ENCODE peak calls at places on chromosome 3, in ten cellular contexts. B is naive thymus-derived CD4-positive, alpha-beta T cell; A is cardiac muscle cell; T is upper lobe of right lung; Y is prostate gland; F is brain microvascular endothelial cell; O is substantia nigra; C is CD4-positive, alpha-beta T cell; N is GM23248; V is AG04450. X is an unnamed sample.
A peak's percentile ranks its signal among the peaks of the same experiment; 100 is the strongest.

GRCh38 chr3:16444344-16444743 is 69.2 kb downstream of the RFTN1 start:
- DNase-seq in B (no peak), A (no peak), T (no peak), Y (no peak), F (no peak), O (no peak), C (no peak), N (no peak), V (no peak), X (no peak)

GRCh38 chr3:48702320-48702921 is 14.6 kb downstream of the IP6K2 start:
- DNase-seq in B (no peak), A (no peak), T (no peak), Y (no peak), F (no peak), O (no peak), C (no peak), N (no peak), V (no peak), X (no peak)

GRCh38 chr3:18951333-18951732 is 197.0 kb upstream of the KCNH8 start:
- DNase-seq in B (no peak), A (no peak), T (no peak), Y (no peak), F (no peak), O (no peak), C (no peak), N (no peak), V (no peak), X (no peak)

GRCh38 chr3:31533169-31533870 is 595 bp downstream of the STT3B start:
- DNase-seq in B (peak; percentile 70), A (peak; percentile 60), T (peak; percentile 86), Y (peak; percentile 32), F (peak; percentile 11), O (peak; percentile 52), C (peak; percentile 62), N (peak; percentile 70), V (no peak), X (peak; percentile 78)

GRCh38 chr3:134462236-134463059 is 23.3 kb downstream of the ANAPC13 start:
- DNase-seq in B (no peak), A (no peak), T (no peak), Y (no peak), F (peak; percentile 29), O (no peak), C (no peak), N (peak; percentile 86), V (peak; percentile 61), X (no peak)

GRCh38 chr3:109265300-109265699 is 51.0 kb downstream of the DPPA2 start:
- DNase-seq in B (no peak), A (no peak), T (no peak), Y (no peak), F (peak; percentile 23), O (no peak), C (no peak), N (peak; percentile 2), V (no peak), X (no peak)

GRCh38 chr3:98612996-98613517 is 19.6 kb upstream of the CPOX start:
- DNase-seq in B (no peak), A (no peak), T (peak; percentile 60), Y (no peak), F (no peak), O (peak; percentile 4), C (no peak), N (no peak), V (no peak), X (no peak)

GRCh38 chr3:180383332-180384020 is 218.5 kb upstream of the TTC14 start:
- DNase-seq in B (no peak), A (no peak), T (no peak), Y (no peak), F (no peak), O (no peak), C (no peak), N (peak; percentile 19), V (no peak), X (no peak)

GRCh38 chr3:37953995-37954394 is 36.6 kb upstream of the VILL start:
- DNase-seq in B (no peak), A (no peak), T (no peak), Y (no peak), F (no peak), O (no peak), C (no peak), N (no peak), V (no peak), X (no peak)

GRCh38 chr3:37956353-37957184 is 34.0 kb upstream of the VILL start:
- DNase-seq in B (peak; percentile 28), A (no peak), T (no peak), Y (no peak), F (no peak), O (no peak), C (no peak), N (no peak), V (no peak), X (no peak)

GRCh38 chr3:37955918-37956317 is 34.7 kb upstream of the VILL start:
- DNase-seq in B (no peak), A (no peak), T (no peak), Y (no peak), F (no peak), O (no peak), C (no peak), N (no peak), V (no peak), X (no peak)

GRCh38 chr3:37952564-37952963 is 38.0 kb upstream of the VILL start:
- DNase-seq in B (no peak), A (no peak), T (no peak), Y (no peak), F (no peak), O (no peak), C (no peak), N (no peak), V (no peak), X (no peak)

GRCh38 chr3:37953226-37953625 is 37.4 kb upstream of the VILL start:
- DNase-seq in B (no peak), A (no peak), T (no peak), Y (no peak), F (no peak), O (no peak), C (no peak), N (no peak), V (no peak), X (no peak)
- H3K27ac ChIP-seq in B (no peak overlapping the region), A (no peak overlapping the region), T (peak overlapping the region; percentile 15), Y (no peak overlapping the region), F (no peak overlapping the region), O (no peak overlapping the region), C (no peak overlapping the region), N (no peak overlapping the region), V (no peak overlapping the region), X (no peak overlapping the region)

GRCh38 chr3:157300091-157300490 is 136.6 kb upstream of the PTX3 start:
- DNase-seq in B (no peak), A (no peak), T (no peak), Y (no peak), F (no peak), O (no peak), C (no peak), N (peak; percentile 21), V (no peak), X (no peak)

GRCh38 chr3:157301755-157302154 is 134.9 kb upstream of the PTX3 start:
- DNase-seq in B (no peak), A (no peak), T (no peak), Y (no peak), F (no peak), O (no peak), C (no peak), N (no peak), V (no peak), X (no peak)

GRCh38 chr3:157305392-157305791 is 131.3 kb upstream of the PTX3 start:
- DNase-seq in B (no peak), A (no peak), T (no peak), Y (no peak), F (no peak), O (no peak), C (no peak), N (no peak), V (no peak), X (no peak)

DNA sequence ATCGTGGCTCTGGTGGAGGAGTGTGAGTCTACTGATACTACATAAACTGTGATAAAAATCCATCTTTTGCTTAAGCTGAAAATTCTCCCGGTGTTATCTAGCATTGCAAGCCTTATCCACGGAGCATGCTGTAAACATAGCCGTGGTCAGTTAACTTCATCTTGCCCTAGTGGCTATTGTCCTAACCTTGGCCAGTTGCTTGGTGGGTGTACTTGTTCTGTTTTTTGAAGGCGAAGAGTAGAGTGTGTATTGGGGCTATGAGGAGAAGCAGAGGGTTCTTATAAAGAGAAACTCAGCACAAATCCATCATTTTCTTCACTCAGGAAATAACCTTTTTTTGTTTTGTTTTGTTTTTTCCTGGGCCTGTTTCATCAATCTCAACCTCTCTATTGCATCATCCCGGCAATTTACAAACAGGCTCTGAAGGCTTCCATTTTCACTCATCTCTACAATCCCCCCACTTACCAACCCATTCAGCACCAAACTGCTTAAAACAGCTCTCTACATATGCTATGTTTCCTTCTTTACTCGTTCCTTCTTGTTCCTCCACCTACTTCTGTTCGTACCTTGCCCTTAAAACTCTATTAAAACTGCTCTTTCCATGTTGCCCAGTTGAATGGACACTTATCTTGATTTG is 135.5 kb upstream of the PTX3 start:
- DNase-seq in B (no peak), A (no peak), T (no peak), Y (no peak), F (no peak), O (no peak), C (no peak), N (no peak), V (no peak), X (no peak)
- H3K27ac ChIP-seq in B (no peak overlapping the region), A (no peak overlapping the region), T (no peak overlapping the region), Y (no peak overlapping the region), F (no peak overlapping the region), O (no peak overlapping the region), C (no peak overlapping the region), N (no peak overlapping the region), V (no peak overlapping the region), X (no peak overlapping the region)

GRCh38 chr3:147618636-147619035 is 209.5 kb downstream of the ZIC1 start:
- DNase-seq in B (no peak), A (peak; percentile 7), T (no peak), Y (no peak), F (no peak), O (no peak), C (no peak), N (no peak), V (no peak), X (no peak)
- H3K27ac ChIP-seq in B (no peak overlapping the region), A (no peak overlapping the region), T (no peak overlapping the region), Y (no peak overlapping the region), F (no peak overlapping the region), O (no peak overlapping the region), C (no peak overlapping the region), N (no peak overlapping the region), V (no peak overlapping the region), X (no peak overlapping the region)

GRCh38 chr3:141487419-141488345 is 855 bp downstream of the RASA2 start:
- DNase-seq in B (peak; percentile 88), A (peak; percentile 78), T (peak; percentile 92), Y (peak; percentile 81), F (peak; percentile 16), O (no peak), C (peak; percentile 90), N (peak; percentile 76), V (no peak), X (peak; percentile 89)

GRCh38 chr3:141484701-141485287 is 2.0 kb upstream of the RASA2 start:
- DNase-seq in B (no peak), A (no peak), T (peak; percentile 70), Y (no peak), F (no peak), O (no peak), C (no peak), N (no peak), V (no peak), X (no peak)

GRCh38 chr3:141486416-141486734 is 452 bp upstream of the RASA2 start:
- DNase-seq in B (no peak), A (no peak), T (no peak), Y (no peak), F (peak; percentile 66), O (no peak), C (no peak), N (peak; percentile 79), V (no peak), X (no peak)

GRCh38 chr3:141486735-141487418 is at the start of gene RASA2:
- DNase-seq in B (peak; percentile 74), A (peak; percentile 91), T (peak; percentile 88), Y (peak; percentile 50), F (no peak), O (peak; percentile 59), C (peak; percentile 67), N (peak; percentile 92), V (no peak), X (peak; percentile 79)

GRCh38 chr3:141485578-141486415 is 1.0 kb upstream of the RASA2 start:
- DNase-seq in B (no peak), A (no peak), T (no peak), Y (no peak), F (peak; percentile 47), O (no peak), C (no peak), N (peak; percentile 90), V (no peak), X (no peak)
- H3K27ac ChIP-seq in B (peak overlapping the region; percentile 73), A (peak overlapping the region; percentile 70), T (peak overlapping the region; percentile 56), Y (peak overlapping the region; percentile 96), F (peak overlapping the region; percentile 58), O (no peak overlapping the region), C (peak overlapping the region; percentile 69), N (peak overlapping the region; percentile 98), V (peak overlapping the region; percentile 73), X (peak overlapping the region; percentile 53)

X was measured in CD4-positive, alpha-beta memory T cell.